ENCODE peak calls at places on chromosomes 3 and 15, in four cellular contexts. One of them, this sample, is unnamed.
A peak's percentile ranks its signal among the peaks of the same experiment; 100 is the strongest.

GRCh38 chr15:80568298-80568697 is 126.8 kb upstream of the ABHD17C start:
- DNase-seq in stimulated activated effector memory CD8-positive, alpha-beta T cell treated with anti-CD3 and anti-CD28 coated beads, Interleukin-12 subunit alpha, Interleukin-12 subunit beta, amount 100 ng/mL, for 72 hours: no peak
- DNase-seq in tibial artery: no peak
- DNase-seq in GDM1: no peak
- DNase-seq in this sample: no peak

GRCh38 chr15:47184405-47185221 is 532.7 kb upstream of the SEMA6D start:
- DNase-seq in tibial artery: no peak
- DNase-seq in stimulated activated effector memory CD8-positive, alpha-beta T cell treated with anti-CD3 and anti-CD28 coated beads, Interleukin-12 subunit alpha, Interleukin-12 subunit beta, amount 100 ng/mL, for 72 hours: no peak
- DNase-seq in GDM1: no peak
- DNase-seq in this sample: no peak

GRCh38 chr3:143118630-143119008 is 952 bp upstream of the CHST2 start:
- DNase-seq in GDM1: no peak
- DNase-seq in tibial artery: no peak
- DNase-seq in stimulated activated effector memory CD8-positive, alpha-beta T cell treated with anti-CD3 and anti-CD28 coated beads, Interleukin-12 subunit alpha, Interleukin-12 subunit beta, amount 100 ng/mL, for 72 hours: no peak
- DNase-seq in this sample: no peak

GRCh38 chr3:169940486-169941181 is 26.0 kb upstream of the SEC62 start:
- DNase-seq in stimulated activated effector memory CD8-positive, alpha-beta T cell treated with anti-CD3 and anti-CD28 coated beads, Interleukin-12 subunit alpha, Interleukin-12 subunit beta, amount 100 ng/mL, for 72 hours: no peak
- DNase-seq in tibial artery: no peak
- DNase-seq in GDM1: no peak
- DNase-seq in this sample: no peak

GRCh38 chr3:69696365-69696764 is 42.9 kb upstream of the MITF start:
- DNase-seq in stimulated activated effector memory CD8-positive, alpha-beta T cell treated with anti-CD3 and anti-CD28 coated beads, Interleukin-12 subunit alpha, Interleukin-12 subunit beta, amount 100 ng/mL, for 72 hours: no peak
- DNase-seq in tibial artery: no peak
- DNase-seq in GDM1: no peak
- DNase-seq in this sample: no peak

GRCh38 chr3:48409291-48410201 is 20.3 kb downstream of the PLXNB1 start:
- DNase-seq in tibial artery: peak; percentile 16
- DNase-seq in stimulated activated effector memory CD8-positive, alpha-beta T cell treated with anti-CD3 and anti-CD28 coated beads, Interleukin-12 subunit alpha, Interleukin-12 subunit beta, amount 100 ng/mL, for 72 hours: no peak
- DNase-seq in GDM1: no peak
- DNase-seq in this sample: peak; percentile 41

GRCh38 chr3:149895807-149896206 is 74.9 kb downstream of the PFN2 start:
- DNase-seq in stimulated activated effector memory CD8-positive, alpha-beta T cell treated with anti-CD3 and anti-CD28 coated beads, Interleukin-12 subunit alpha, Interleukin-12 subunit beta, amount 100 ng/mL, for 72 hours: no peak
- DNase-seq in tibial artery: no peak
- DNase-seq in GDM1: no peak
- DNase-seq in this sample: no peak

GRCh38 chr15:57220220-57220619 is 156.1 kb upstream of the CGNL1 start:
- DNase-seq in tibial artery: no peak
- DNase-seq in GDM1: no peak
- DNase-seq in stimulated activated effector memory CD8-positive, alpha-beta T cell treated with anti-CD3 and anti-CD28 coated beads, Interleukin-12 subunit alpha, Interleukin-12 subunit beta, amount 100 ng/mL, for 72 hours: no peak
- DNase-seq in this sample: no peak

GRCh38 chr15:78242128-78242527 is 7.8 kb upstream of the ACSBG1 start:
- DNase-seq in GDM1: peak; percentile 0
- DNase-seq in stimulated activated effector memory CD8-positive, alpha-beta T cell treated with anti-CD3 and anti-CD28 coated beads, Interleukin-12 subunit alpha, Interleukin-12 subunit beta, amount 100 ng/mL, for 72 hours: no peak
- DNase-seq in tibial artery: no peak
- DNase-seq in this sample: no peak

GRCh38 chr3:169869484-169870304 is at the start of gene LRRC31:
- DNase-seq in tibial artery: no peak
- DNase-seq in stimulated activated effector memory CD8-positive, alpha-beta T cell treated with anti-CD3 and anti-CD28 coated beads, Interleukin-12 subunit alpha, Interleukin-12 subunit beta, amount 100 ng/mL, for 72 hours: no peak
- DNase-seq in GDM1: no peak
- DNase-seq in this sample: no peak

GRCh38 chr3:196222876-196223595 is 6.7 kb downstream of the SLC51A start:
- DNase-seq in tibial artery: no peak
- DNase-seq in GDM1: no peak
- DNase-seq in stimulated activated effector memory CD8-positive, alpha-beta T cell treated with anti-CD3 and anti-CD28 coated beads, Interleukin-12 subunit alpha, Interleukin-12 subunit beta, amount 100 ng/mL, for 72 hours: no peak
- DNase-seq in this sample: no peak

GRCh38 chr3:43503067-43503728 is 118.6 kb downstream of the ANO10 start:
- DNase-seq in tibial artery: no peak
- DNase-seq in stimulated activated effector memory CD8-positive, alpha-beta T cell treated with anti-CD3 and anti-CD28 coated beads, Interleukin-12 subunit alpha, Interleukin-12 subunit beta, amount 100 ng/mL, for 72 hours: no peak
- DNase-seq in GDM1: no peak
- DNase-seq in this sample: no peak

GRCh38 chr3:3191675-3192480 is 12.4 kb upstream of the CRBN start:
- DNase-seq in GDM1: peak; percentile 77
- DNase-seq in stimulated activated effector memory CD8-positive, alpha-beta T cell treated with anti-CD3 and anti-CD28 coated beads, Interleukin-12 subunit alpha, Interleukin-12 subunit beta, amount 100 ng/mL, for 72 hours: no peak
- DNase-seq in tibial artery: no peak
- DNase-seq in this sample: no peak

GRCh38 chr3:152376351-152377183 is 107.8 kb downstream of the MBNL1 start:
- DNase-seq in stimulated activated effector memory CD8-positive, alpha-beta T cell treated with anti-CD3 and anti-CD28 coated beads, Interleukin-12 subunit alpha, Interleukin-12 subunit beta, amount 100 ng/mL, for 72 hours: no peak
- DNase-seq in tibial artery: no peak
- DNase-seq in GDM1: peak; percentile 76
- DNase-seq in this sample: peak; percentile 68